ENCODE peak calls at places on chromosome 11, in ten cellular contexts. O, V, X, L, E, Y, B, W, K and J are unnamed samples.

GRCh38 chr11:68002943-68003845 is 703 bp downstream of the UNC93B1 start:
- DNase-seq in Y (no peak), X (no peak), W (peak; percentile 79), B (peak; percentile 74), K (no peak), O (peak; percentile 77), E (peak; percentile 53), L (no peak), V (no peak), J (no peak)

GRCh38 chr11:67126986-67127385 is 7.9 kb downstream of the KDM2A start:
- DNase-seq in V (no peak), E (no peak), B (no peak), L (no peak), Y (no peak), O (no peak), W (no peak), K (no peak), X (no peak), J (no peak)

GRCh38 chr11:64859542-64860414 is 15.3 kb upstream of the CDC42BPG start:
- DNase-seq in K (no peak), X (no peak), O (peak; percentile 62), W (no peak), Y (no peak), B (no peak), V (no peak), E (no peak), L (no peak), J (no peak)

GRCh38 chr11:95134491-95134890 is 44.8 kb downstream of the ENDOD1 start:
- DNase-seq in V (peak; percentile 65), L (no peak), B (no peak), X (peak; percentile 64), K (no peak), E (peak; percentile 30), W (no peak), O (no peak), Y (peak; percentile 36), J (peak; percentile 55)

GRCh38 chr11:86192858-86193257 is 51.7 kb upstream of the EED start:
- DNase-seq in Y (no peak), O (no peak), E (no peak), X (no peak), K (no peak), L (no peak), V (no peak), W (no peak), B (no peak), J (no peak)

GRCh38 chr11:22711880-22712279 is 45.5 kb downstream of the GAS2 start:
- DNase-seq in L (peak; percentile 17), V (no peak), B (no peak), Y (no peak), K (no peak), X (no peak), W (no peak), E (no peak), O (peak; percentile 45), J (no peak)

GRCh38 chr11:129316781-129317180 is 58.9 kb upstream of the BARX2 start:
- DNase-seq in E (no peak), O (no peak), Y (no peak), K (no peak), B (peak; percentile 23), X (no peak), V (no peak), W (no peak), L (no peak), J (no peak)

GRCh38 chr11:2752204-2752772 is 52.5 kb upstream of the KCNQ1OT1 start:
- DNase-seq in W (no peak), L (no peak), O (peak; percentile 3), Y (no peak), B (no peak), E (peak; percentile 16), X (peak; percentile 61), V (no peak), K (no peak), J (peak; percentile 29)

GRCh38 chr11:69013009-69013951 is at the start of gene MRGPRF:
- DNase-seq in V (peak; percentile 86), B (peak; percentile 84), E (peak; percentile 30), Y (peak; percentile 97), W (peak; percentile 98), O (peak; percentile 87), L (no peak), K (peak; percentile 84), X (peak; percentile 58), J (peak; percentile 92)

GRCh38 chr11:130092661-130093060 is 23.0 kb downstream of the APLP2 start:
- DNase-seq in W (no peak), Y (no peak), K (no peak), L (no peak), B (no peak), O (no peak), E (no peak), X (no peak), V (no peak), J (no peak)

GRCh38 chr11:123815116-123815515 is 9.0 kb upstream of the OR6M1 start:
- DNase-seq in E (no peak), Y (no peak), W (no peak), X (no peak), V (no peak), K (no peak), L (no peak), O (no peak), B (no peak), J (no peak)

GRCh38 chr11:120182357-120182756 is 28.5 kb upstream of the OAF start:
- DNase-seq in W (peak; percentile 41), B (peak; percentile 33), X (no peak), L (no peak), K (no peak), O (no peak), Y (no peak), V (no peak), E (no peak), J (no peak)

GRCh38 chr11:113896156-113896879 is 8.3 kb upstream of the HTR3B start:
- DNase-seq in V (no peak), K (no peak), B (peak; percentile 56), E (peak; percentile 22), X (peak; percentile 59), L (peak; percentile 34), O (peak; percentile 39), Y (peak; percentile 45), W (no peak), J (peak; percentile 41)

GRCh38 chr11:133078591-133079179 is 453.6 kb downstream of the OPCML start:
- DNase-seq in V (no peak), X (peak; percentile 57), L (peak; percentile 27), K (no peak), W (no peak), Y (peak; percentile 43), E (peak; percentile 52), O (peak; percentile 20), B (peak; percentile 82), J (peak; percentile 14)

GRCh38 chr11:41613321-41613720 is 153.9 kb upstream of the LRRC4C start:
- DNase-seq in O (no peak), E (no peak), X (no peak), L (no peak), K (no peak), Y (no peak), W (no peak), V (no peak), B (no peak), J (peak; percentile 5)

GRCh38 chr11:95968585-95968984 is 44.7 kb upstream of the MTMR2 start:
- DNase-seq in B (no peak), W (no peak), X (peak; percentile 41), Y (peak; percentile 34), V (no peak), O (no peak), E (no peak), L (peak; percentile 13), K (no peak), J (peak; percentile 29)

GRCh38 chr11:38543311-38543710 is 1945.3 kb upstream of the RAG2 start:
- DNase-seq in Y (peak; percentile 46), W (no peak), K (peak; percentile 21), L (no peak), E (no peak), B (no peak), V (no peak), O (no peak), X (peak; percentile 82), J (peak; percentile 16)

GRCh38 chr11:44400431-44400830 is 90.5 kb upstream of the ALX4 start:
- DNase-seq in E (peak; percentile 58), X (no peak), K (no peak), W (no peak), L (no peak), O (no peak), Y (no peak), B (no peak), V (no peak), J (no peak)
- H3K4me3 ChIP-seq in E (no peak overlapping the region), X (no peak overlapping the region), K (no peak overlapping the region), W (no peak overlapping the region), L (no peak overlapping the region), O (no peak overlapping the region), Y (no peak overlapping the region), B (no peak overlapping the region), V (no peak overlapping the region), J (no peak overlapping the region)

DNA sequence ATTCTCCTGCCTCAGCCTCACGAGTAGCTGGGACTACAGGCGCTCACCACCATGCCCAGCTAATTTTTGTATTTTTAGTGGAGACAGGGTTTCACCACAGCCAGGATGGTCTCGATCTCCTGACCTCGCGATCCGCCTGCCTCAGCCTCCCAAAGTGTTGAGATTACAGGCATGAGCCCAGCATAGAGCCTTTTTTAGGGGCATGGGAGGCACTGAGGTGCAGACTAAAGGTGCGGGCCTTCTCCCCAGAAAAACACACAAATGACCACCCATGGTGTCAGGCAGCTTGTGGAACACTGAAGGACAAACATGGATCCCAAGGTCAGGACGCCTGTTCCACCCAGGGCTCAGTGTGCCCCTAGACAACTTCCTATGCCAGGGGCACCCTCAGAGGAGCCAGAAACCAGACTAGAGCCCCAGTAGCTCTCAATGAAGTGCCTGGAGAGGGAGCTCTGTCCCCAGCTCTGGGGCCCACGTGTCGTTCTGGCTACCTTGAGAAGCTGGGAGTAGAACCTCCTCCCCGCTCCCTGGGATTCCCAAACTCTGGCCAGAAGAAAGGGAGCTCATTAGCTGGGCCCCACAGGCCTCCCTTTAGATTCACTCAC is 21.2 kb upstream of the CD5 start:
- DNase-seq in X (no peak), Y (no peak), B (no peak), K (no peak), O (no peak), V (no peak), W (no peak), E (no peak), L (no peak), J (no peak)
- TF ChIP-seq CTCF in X (no peak), Y (no peak), B (peak; percentile 1), K (no peak), O (no peak), V (no peak), W (no peak), E (no peak), L (no peak), J (no peak)

GRCh38 chr11:43943931-43944751 is 1.7 kb downstream of the C11orf96 start:
- DNase-seq in X (peak; percentile 76), W (no peak), B (peak; percentile 72), O (no peak), K (no peak), Y (no peak), E (no peak), L (peak; percentile 14), V (no peak), J (no peak)
- H3K4me3 ChIP-seq in X (peak overlapping the region; percentile 85), W (peak overlapping the region; percentile 85), B (peak overlapping the region; percentile 52), O (peak overlapping the region; percentile 42), K (peak overlapping the region; percentile 58), Y (peak overlapping the region; percentile 57), E (peak overlapping the region; percentile 51), L (peak overlapping the region; percentile 54), V (no peak overlapping the region), J (peak overlapping the region; percentile 28)

DNA sequence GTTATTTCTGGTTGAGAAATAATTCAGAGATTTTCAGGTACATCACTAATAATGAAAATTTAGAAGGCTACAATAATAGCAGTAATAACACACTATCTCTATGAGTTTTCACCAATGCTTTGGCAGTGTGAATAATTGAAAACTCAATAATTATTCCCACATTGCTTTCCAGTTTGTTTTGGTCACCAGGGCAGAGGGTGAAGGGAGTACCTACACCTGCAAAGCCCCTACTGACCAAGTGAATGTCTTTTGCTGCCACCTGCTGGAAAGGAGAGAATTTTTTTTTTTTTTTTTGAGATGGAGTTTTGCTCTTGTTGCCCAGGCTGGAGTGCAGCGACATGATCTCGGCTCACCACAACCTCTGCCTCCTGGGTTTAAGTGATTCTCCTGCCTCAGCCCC is 3.2 kb downstream of the NELL1 start:
- DNase-seq in Y (no peak), W (no peak), E (peak; percentile 20), B (no peak), K (no peak), X (peak; percentile 13), O (no peak), L (peak; percentile 4), V (no peak), J (peak; percentile 4)
- TF ChIP-seq CTCF in Y (peak; percentile 18), W (no peak), E (peak; percentile 29), B (peak; percentile 50), K (peak; percentile 38), X (peak; percentile 52), O (no peak), L (no peak), V (peak; percentile 22), J (peak; percentile 36)